ENCODE peak calls at places on chromosomes 7 and 10, in seven cellular contexts. L is HEK293T, C is AG09309, N is cardiac muscle cell, G is fibroblast of pulmonary artery, B is progenitor cell of endocrine pancreas, V is NCI-H1694 treated with DMSO at 0.1 percent for 48 hours. X is an unnamed sample.

GRCh38 chr10:116836087-116836486 is 13.2 kb upstream of the ENO4 start:
- DNase-seq in N (peak; percentile 61), L (no peak), C (no peak), V (no peak), G (no peak), B (no peak), X (no peak)

GRCh38 chr7:45067582-45067981 is 21.2 kb downstream of the NACAD start:
- DNase-seq in V (no peak), B (no peak), G (no peak), L (no peak), N (no peak), C (no peak), X (no peak)

GRCh38 chr10:71714055-71714454 is 5.5 kb downstream of the C10orf105 start:
- DNase-seq in L (no peak), V (no peak), C (no peak), N (no peak), G (no peak), B (no peak), X (no peak)

GRCh38 chr10:123886292-123886691 is 5.3 kb downstream of the CPXM2 start:
- DNase-seq in B (no peak), G (no peak), C (no peak), N (no peak), L (no peak), V (no peak), X (no peak)

GRCh38 chr7:41116817-41117216 is 586.1 kb downstream of the INHBA start:
- DNase-seq in L (no peak), B (no peak), C (no peak), V (no peak), G (no peak), N (no peak), X (no peak)

GRCh38 chr10:13834581-13835286 is 248.0 kb downstream of the PRPF18 start:
- DNase-seq in C (no peak), G (peak; percentile 58), L (peak; percentile 25), V (no peak), B (no peak), N (peak; percentile 21), X (no peak)

GRCh38 chr7:1210321-1210978 is 22.2 kb upstream of the UNCX start:
- DNase-seq in G (no peak), B (no peak), N (no peak), C (no peak), L (peak; percentile 52), V (peak; percentile 17), X (no peak)

GRCh38 chr7:14761506-14762296 is 140.8 kb downstream of the DGKB start:
- DNase-seq in L (no peak), N (peak; percentile 67), B (no peak), G (peak; percentile 85), V (peak; percentile 89), C (peak; percentile 52), X (peak; percentile 56)

GRCh38 chr10:50551894-50552293 is 71.9 kb downstream of the SGMS1 start:
- DNase-seq in V (no peak), C (no peak), L (no peak), N (no peak), G (no peak), B (no peak), X (no peak)

GRCh38 chr10:23412223-23412622 is 26.7 kb upstream of the OTUD1 start:
- DNase-seq in B (no peak), C (no peak), L (no peak), V (no peak), N (no peak), G (peak; percentile 61), X (no peak)

GRCh38 chr10:119588071-119588470 is 8.7 kb downstream of the TIAL1 start:
- DNase-seq in B (no peak), L (no peak), V (no peak), G (no peak), N (no peak), C (no peak), X (no peak)

GRCh38 chr7:135341049-135341448 is 107.4 kb downstream of the STRA8 start:
- DNase-seq in V (no peak), N (no peak), C (no peak), G (no peak), B (no peak), L (no peak), X (no peak)

GRCh38 chr10:98800263-98800662 is 353.5 kb upstream of the HPS1 start:
- DNase-seq in G (no peak), B (no peak), V (no peak), L (no peak), N (no peak), C (no peak), X (no peak)

GRCh38 chr7:80699030-80699638 is 60.7 kb downstream of the CD36 start:
- DNase-seq in N (peak; percentile 67), B (no peak), G (peak; percentile 79), L (peak; percentile 33), V (peak; percentile 67), C (no peak), X (no peak)

GRCh38 chr10:22682237-22683192 is 31.9 kb downstream of the PIP4K2A start:
- DNase-seq in G (peak; percentile 76), B (no peak), N (peak; percentile 18), L (no peak), C (no peak), V (peak; percentile 16), X (no peak)

GRCh38 chr10:55476129-55476528 is 675.1 kb upstream of the PCDH15 start:
- DNase-seq in B (no peak), G (peak; percentile 0), L (no peak), V (no peak), C (no peak), N (no peak), X (no peak)

GRCh38 chr10:70960783-70961570 is 72.6 kb upstream of the PCBD1 start:
- DNase-seq in G (no peak), L (no peak), N (no peak), V (no peak), B (no peak), C (no peak), X (no peak)

GRCh38 chr7:106182904-106183303 is 70.8 kb upstream of the SYPL1 start:
- DNase-seq in V (no peak), C (no peak), G (no peak), L (no peak), N (no peak), B (no peak), X (no peak)

GRCh38 chr7:47748041-47748440 is 166.1 kb upstream of the TNS3 start:
- DNase-seq in V (no peak), N (no peak), G (no peak), L (no peak), B (no peak), C (no peak), X (no peak)

GRCh38 chr7:100156331-100157068 is 2.0 kb downstream of the TRAPPC14 start:
- DNase-seq in G (no peak), V (no peak), B (no peak), N (no peak), C (no peak), L (no peak), X (no peak)

GRCh38 chr7:2710901-2711551 is 23.0 kb downstream of the AMZ1 start:
- DNase-seq in C (no peak), V (no peak), B (no peak), G (no peak), L (no peak), N (no peak), X (no peak)

GRCh38 chr7:129845972-129846327 is 106.8 kb downstream of the UBE2H start:
- DNase-seq in N (no peak), C (peak; percentile 52), L (no peak), V (no peak), B (no peak), G (peak; percentile 65), X (no peak)

GRCh38 chr7:99383791-99384370 is 9.4 kb downstream of the ARPC1B start:
- DNase-seq in V (no peak), G (no peak), B (no peak), L (no peak), C (no peak), N (no peak), X (no peak)

GRCh38 chr7:140176271-140176701 is 497 bp downstream of the KDM7A start:
- DNase-seq in C (no peak), G (no peak), V (no peak), N (peak; percentile 45), B (peak; percentile 15), L (no peak), X (no peak)

GRCh38 chr10:127315888-127316287 is 119.5 kb upstream of the INSYN2A start:
- DNase-seq in C (no peak), B (no peak), G (no peak), L (no peak), N (no peak), V (no peak), X (no peak)

GRCh38 chr7:149074116-149074885 is 16.2 kb downstream of the ZNF786 start:
- DNase-seq in B (no peak), C (no peak), N (no peak), L (no peak), G (no peak), V (no peak), X (no peak)

GRCh38 chr10:4763960-4764428 is 62.0 kb upstream of the AKR1E2 start:
- DNase-seq in N (no peak), V (no peak), C (peak; percentile 77), L (no peak), B (no peak), G (peak; percentile 73), X (peak; percentile 62)

GRCh38 chr10:93006435-93007039 is 54.1 kb upstream of the CYP26C1 start:
- DNase-seq in B (no peak), C (no peak), G (peak; percentile 75), N (peak; percentile 48), V (peak; percentile 46), L (peak; percentile 56), X (peak; percentile 45)